ENCODE peak calls at places on chromosomes 2 and 18, in four cellular contexts. D is AG04449, M is GM20000, A is epithelial cell of esophagus. E is an unnamed sample.

GRCh38 chr2:58967736-58968135 is 726.6 kb upstream of the FANCL start:
- DNase-seq in A (peak; percentile 39), M (no peak), D (no peak), E (no peak)

GRCh38 chr2:200159366-200159720 is 147.2 kb upstream of the SPATS2L start:
- DNase-seq in D (no peak), M (no peak), A (peak; percentile 34), E (no peak)

GRCh38 chr2:18855027-18855426 is 265.7 kb upstream of the NT5C1B start:
- DNase-seq in D (no peak), M (no peak), A (peak; percentile 27), E (no peak)

GRCh38 chr2:189580267-189580661 is 322 bp downstream of the SLC40A1 start:
- DNase-seq in A (peak; percentile 2), D (no peak), M (peak; percentile 27), E (no peak)

GRCh38 chr18:55489742-55490055 is 98.3 kb downstream of the TCF4 start:
- DNase-seq in D (no peak), A (no peak), M (peak; percentile 11), E (peak; percentile 9)

GRCh38 chr2:44543773-44544725 is 182.3 kb downstream of the CAMKMT start:
- DNase-seq in D (no peak), M (no peak), A (peak; percentile 81), E (no peak)

GRCh38 chr2:205734436-205734835 is 52.1 kb downstream of the NRP2 start:
- DNase-seq in M (no peak), A (peak; percentile 58), D (peak; percentile 60), E (no peak)

GRCh38 chr2:118709786-118710185 is 137.7 kb downstream of the EN1 start:
- DNase-seq in D (no peak), M (no peak), A (no peak), E (no peak)

GRCh38 chr2:1854747-1855146 is 110.4 kb upstream of the PXDN start:
- DNase-seq in M (peak; percentile 39), D (no peak), A (no peak), E (no peak)

GRCh38 chr2:61162721-61163120 is 733 bp downstream of the C2orf74 start:
- DNase-seq in M (no peak), A (no peak), D (no peak), E (no peak)

GRCh38 chr2:207533609-207534008 is 3.8 kb downstream of the CREB1 start:
- DNase-seq in A (no peak), D (no peak), M (no peak), E (no peak)

GRCh38 chr18:70030728-70031127 is 83.1 kb upstream of the CD226 start:
- DNase-seq in A (no peak), D (no peak), M (no peak), E (no peak)

GRCh38 chr2:118097657-118098056 is 9.4 kb downstream of the INSIG2 start:
- DNase-seq in M (no peak), D (no peak), A (peak; percentile 58), E (no peak)

GRCh38 chr2:152093464-152093863 is 5.4 kb downstream of the CACNB4 start:
- DNase-seq in M (no peak), A (no peak), D (no peak), E (no peak)

GRCh38 chr2:58047373-58047674 is 718 bp downstream of the VRK2 start:
- DNase-seq in A (no peak), M (peak; percentile 64), D (no peak), E (no peak)

GRCh38 chr18:24559474-24560018 is 99.1 kb downstream of the HRH4 start:
- DNase-seq in A (no peak), M (no peak), D (no peak), E (no peak)

GRCh38 chr18:34224423-34225217 is at the start of gene NOL4:
- DNase-seq in M (peak; percentile 52), D (no peak), A (peak; percentile 58), E (peak; percentile 46)

GRCh38 chr2:171625013-171625412 is 62.3 kb upstream of the DYNC1I2 start:
- DNase-seq in A (no peak), M (no peak), D (no peak), E (no peak)

GRCh38 chr18:68833756-68834155 is 35.9 kb downstream of the CCDC102B start:
- DNase-seq in D (no peak), A (no peak), M (no peak), E (no peak)

GRCh38 chr2:36451512-36451911 is 95.9 kb downstream of the CRIM1 start:
- DNase-seq in M (no peak), A (no peak), D (no peak), E (no peak)

GRCh38 chr18:13464432-13465125 is 246.0 kb downstream of the LDLRAD4 start:
- DNase-seq in M (peak; percentile 76), A (no peak), D (no peak), E (no peak)

GRCh38 chr2:226721541-226721940 is 78.1 kb downstream of the IRS1 start:
- DNase-seq in M (no peak), D (no peak), A (no peak), E (no peak)

GRCh38 chr2:17816396-17817245 is at the start of gene MSGN1:
- DNase-seq in M (no peak), D (no peak), A (no peak), E (no peak)

GRCh38 chr2:235911633-235912032 is 256.6 kb downstream of the GBX2 start:
- DNase-seq in D (no peak), A (no peak), M (no peak), E (no peak)

GRCh38 chr2:134320930-134321329 is 67.1 kb downstream of the MGAT5 start:
- DNase-seq in D (no peak), M (no peak), A (no peak), E (no peak)

GRCh38 chr2:126106006-126106405 is 550.0 kb upstream of the GYPC start:
- DNase-seq in M (no peak), D (no peak), A (no peak), E (no peak)

GRCh38 chr2:187390891-187391290 is 57.2 kb downstream of the CALCRL start:
- DNase-seq in M (no peak), A (peak; percentile 94), D (peak; percentile 83), E (peak; percentile 78)

GRCh38 chr2:11155326-11156059 is at the start of gene SLC66A3:
- DNase-seq in A (peak; percentile 90), M (no peak), D (no peak), E (peak; percentile 42)

GRCh38 chr2:80515961-80516360 is 211.4 kb upstream of the LRRTM1 start:
- DNase-seq in D (no peak), A (no peak), M (no peak), E (no peak)

GRCh38 chr2:190563109-190563508 is 28.6 kb upstream of the NEMP2 start:
- DNase-seq in M (no peak), A (peak; percentile 36), D (no peak), E (no peak)

GRCh38 chr2:43462866-43463641 is 132.8 kb downstream of the THADA start:
- DNase-seq in A (no peak), M (no peak), D (no peak), E (no peak)

GRCh38 chr2:43465234-43465633 is 130.6 kb downstream of the THADA start:
- DNase-seq in A (no peak), D (no peak), M (no peak), E (peak; percentile 42)

GRCh38 chr2:43467889-43468288 is 127.9 kb downstream of the THADA start:
- DNase-seq in A (peak; percentile 71), D (peak; percentile 31), M (no peak), E (peak; percentile 83)

GRCh38 chr2:43461461-43462073 is 134.3 kb downstream of the THADA start:
- DNase-seq in M (peak; percentile 43), A (no peak), D (no peak), E (no peak)

GRCh38 chr2:43464546-43464945 is 131.3 kb downstream of the THADA start:
- DNase-seq in A (no peak), M (no peak), D (no peak), E (no peak)
- TF ChIP-seq CTCF in A (peak; percentile 3), M (no peak), D (no peak), E (no peak)

GRCh38 chr2:141942006-141942789 is 188.6 kb downstream of the LRP1B start:
- DNase-seq in A (no peak), D (no peak), M (no peak), E (no peak)
- TF ChIP-seq CTCF in A (peak; percentile 35), D (peak; percentile 0), M (no peak), E (peak; percentile 50)

DNA sequence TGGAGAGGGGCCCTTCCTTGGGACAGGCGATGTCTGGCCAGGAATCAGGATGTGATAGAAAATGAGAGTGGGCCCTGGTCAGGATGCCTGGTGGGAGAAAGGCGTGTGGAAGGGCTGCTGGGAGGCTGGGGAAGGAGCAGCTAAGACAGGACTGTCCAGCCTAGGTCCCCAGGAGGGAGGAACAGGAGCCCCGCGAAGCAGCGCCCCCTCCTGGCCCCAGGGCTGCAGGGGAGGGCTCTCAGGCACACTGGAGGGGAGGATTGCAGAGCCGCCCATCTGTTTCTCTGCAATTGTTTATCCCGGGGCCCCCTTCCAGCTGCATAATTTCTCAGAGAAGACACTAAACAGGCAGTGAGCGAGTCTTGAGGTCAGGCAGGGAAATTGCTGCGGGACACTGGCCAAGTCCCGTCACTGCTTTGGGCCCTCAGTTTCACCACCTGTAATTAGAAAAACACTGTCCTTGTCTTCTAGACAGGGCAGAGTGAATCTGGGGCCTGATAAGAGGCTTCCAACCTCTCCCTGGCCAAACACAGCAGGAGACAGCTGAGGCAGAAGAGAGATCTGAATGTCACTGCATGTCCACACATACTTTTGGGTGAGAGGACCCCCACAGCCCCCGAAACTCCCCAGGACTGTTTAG is 3.9 kb upstream of the NPPC start:
- DNase-seq in M (peak; percentile 56), D (no peak), A (no peak), E (no peak)
- TF ChIP-seq CTCF in M (peak; percentile 62), D (peak; percentile 38), A (peak; percentile 15), E (peak; percentile 58)

GRCh38 chr2:159172403-159172802 is 114.1 kb downstream of the WDSUB1 start:
- DNase-seq in A (no peak), D (no peak), M (no peak), E (no peak)

GRCh38 chr2:159165065-159165464 is 121.4 kb downstream of the WDSUB1 start:
- DNase-seq in D (no peak), A (no peak), M (no peak), E (no peak)

GRCh38 chr2:159169187-159169586 is 117.3 kb downstream of the WDSUB1 start:
- DNase-seq in A (no peak), M (no peak), D (no peak), E (no peak)

GRCh38 chr2:159164457-159164894 is 122.0 kb downstream of the WDSUB1 start:
- DNase-seq in M (no peak), A (no peak), D (no peak), E (no peak)

GRCh38 chr2:159168707-159169106 is 117.8 kb downstream of the WDSUB1 start:
- DNase-seq in D (no peak), A (no peak), M (no peak), E (no peak)
- TF ChIP-seq CTCF in D (peak; percentile 21), A (peak; percentile 48), M (no peak), E (peak; percentile 57)

DNA sequence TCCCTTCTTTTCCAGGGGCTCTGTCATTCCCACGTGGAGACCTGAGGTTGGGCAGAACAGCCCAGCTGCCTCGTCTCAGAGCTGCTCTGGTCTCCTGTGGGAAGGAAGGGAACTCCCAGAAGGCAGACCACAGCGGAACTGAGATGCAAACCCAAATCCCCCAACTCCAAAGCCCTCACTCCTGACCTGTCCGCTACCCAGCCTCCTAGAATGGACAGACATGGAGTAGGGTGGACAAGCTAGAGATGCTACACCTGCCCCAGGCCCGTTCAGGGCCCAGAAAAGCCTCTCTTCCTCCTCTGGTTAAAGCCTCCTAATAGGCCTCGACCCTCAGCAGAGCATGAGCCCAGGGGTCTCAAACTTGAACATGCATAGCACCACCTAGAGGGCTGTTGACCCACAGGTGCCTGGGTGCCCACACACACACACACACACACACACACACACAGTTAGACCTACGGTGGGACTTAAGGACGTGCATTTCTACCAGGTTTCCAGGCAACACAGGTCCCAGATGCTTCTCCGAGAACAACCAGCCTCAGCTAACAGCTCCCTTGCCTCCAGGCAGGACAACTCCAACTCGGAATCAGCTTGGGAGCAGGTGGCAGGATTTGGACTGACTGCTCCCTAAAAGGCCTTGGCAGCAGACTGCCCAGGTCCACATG is 93.5 kb downstream of the TNS1 start:
- DNase-seq in D (no peak), M (no peak), A (no peak), E (no peak)
- TF ChIP-seq CTCF in D (no peak), M (no peak), A (no peak), E (peak; percentile 30)

E was measured in retinal pigment epithelial cell.